ENCODE peak calls at places on chromosome 1, in eight cellular contexts. I is IMR-90, P is transverse colon, S is testis, N is Calu3, Y is mucosa of descending colon, L is brain microvascular endothelial cell, D is uterus. C is an unnamed sample.

GRCh38 chr1:55061000-55061705 is 21.8 kb downstream of the PCSK9 start:
- DNase-seq in I (no peak), P (no peak), S (no peak), N (no peak), Y (no peak), L (no peak), D (no peak), C (no peak)

GRCh38 chr1:41955461-41956159 is 36.9 kb upstream of the HIVEP3 start:
- DNase-seq in I (peak; percentile 86), P (no peak), S (no peak), N (peak; percentile 68), Y (no peak), L (peak; percentile 89), D (no peak), C (no peak)

GRCh38 chr1:33905241-33905640 is 41.4 kb downstream of the HMGB4 start:
- DNase-seq in I (no peak), P (no peak), S (no peak), N (no peak), Y (no peak), L (no peak), D (no peak), C (no peak)

GRCh38 chr1:199856381-199856780 is 171.1 kb upstream of the NR5A2 start:
- DNase-seq in I (no peak), P (no peak), S (no peak), N (no peak), Y (no peak), L (no peak), D (no peak), C (no peak)

GRCh38 chr1:245060684-245061374 is 94.0 kb upstream of the KIF26B start:
- DNase-seq in I (peak; percentile 38), P (peak; percentile 83), S (no peak), N (no peak), Y (peak; percentile 82), L (no peak), D (no peak), C (no peak)

GRCh38 chr1:54363925-54364324 is 42.3 kb downstream of the SSBP3 start:
- DNase-seq in I (no peak), P (no peak), S (no peak), N (no peak), Y (no peak), L (no peak), D (no peak), C (no peak)

GRCh38 chr1:19321071-19321470 is 8.9 kb downstream of the SLC66A1 start:
- DNase-seq in I (no peak), P (no peak), S (peak; percentile 54), N (no peak), Y (no peak), L (no peak), D (no peak), C (no peak)

GRCh38 chr1:223556414-223557124 is 108.9 kb downstream of the CAPN8 start:
- DNase-seq in I (peak; percentile 1), P (peak; percentile 71), S (peak; percentile 43), N (peak; percentile 89), Y (peak; percentile 58), L (peak; percentile 25), D (no peak), C (no peak)

GRCh38 chr1:239952348-239953307 is 139.1 kb upstream of the FMN2 start:
- DNase-seq in I (no peak), P (no peak), S (peak; percentile 26), N (peak; percentile 90), Y (no peak), L (peak; percentile 10), D (no peak), C (no peak)

GRCh38 chr1:86207323-86207722 is 50.8 kb upstream of the COL24A1 start:
- DNase-seq in I (peak; percentile 90), P (no peak), S (no peak), N (peak; percentile 63), Y (no peak), L (peak; percentile 81), D (no peak), C (no peak)

GRCh38 chr1:68961143-68961542 is 464.3 kb upstream of the DEPDC1 start:
- DNase-seq in I (no peak), P (no peak), S (no peak), N (no peak), Y (no peak), L (no peak), D (no peak), C (no peak)

GRCh38 chr1:109371271-109371739 is 26.4 kb downstream of the SORT1 start:
- DNase-seq in I (peak; percentile 65), P (no peak), S (no peak), N (no peak), Y (no peak), L (no peak), D (no peak), C (peak; percentile 59)

GRCh38 chr1:9052272-9053049 is 17.0 kb downstream of the SLC2A5 start:
- DNase-seq in I (no peak), P (no peak), S (no peak), N (no peak), Y (no peak), L (no peak), D (no peak), C (no peak)

GRCh38 chr1:80054129-80054528 is 1047.6 kb upstream of the ADGRL4 start:
- DNase-seq in I (peak; percentile 86), P (no peak), S (peak; percentile 15), N (no peak), Y (no peak), L (peak; percentile 29), D (no peak), C (no peak)

GRCh38 chr1:94743866-94744265 is 76.3 kb upstream of the SLC44A3 start:
- DNase-seq in I (peak; percentile 91), P (peak; percentile 40), S (peak; percentile 27), N (no peak), Y (no peak), L (no peak), D (no peak), C (no peak)

DNA sequence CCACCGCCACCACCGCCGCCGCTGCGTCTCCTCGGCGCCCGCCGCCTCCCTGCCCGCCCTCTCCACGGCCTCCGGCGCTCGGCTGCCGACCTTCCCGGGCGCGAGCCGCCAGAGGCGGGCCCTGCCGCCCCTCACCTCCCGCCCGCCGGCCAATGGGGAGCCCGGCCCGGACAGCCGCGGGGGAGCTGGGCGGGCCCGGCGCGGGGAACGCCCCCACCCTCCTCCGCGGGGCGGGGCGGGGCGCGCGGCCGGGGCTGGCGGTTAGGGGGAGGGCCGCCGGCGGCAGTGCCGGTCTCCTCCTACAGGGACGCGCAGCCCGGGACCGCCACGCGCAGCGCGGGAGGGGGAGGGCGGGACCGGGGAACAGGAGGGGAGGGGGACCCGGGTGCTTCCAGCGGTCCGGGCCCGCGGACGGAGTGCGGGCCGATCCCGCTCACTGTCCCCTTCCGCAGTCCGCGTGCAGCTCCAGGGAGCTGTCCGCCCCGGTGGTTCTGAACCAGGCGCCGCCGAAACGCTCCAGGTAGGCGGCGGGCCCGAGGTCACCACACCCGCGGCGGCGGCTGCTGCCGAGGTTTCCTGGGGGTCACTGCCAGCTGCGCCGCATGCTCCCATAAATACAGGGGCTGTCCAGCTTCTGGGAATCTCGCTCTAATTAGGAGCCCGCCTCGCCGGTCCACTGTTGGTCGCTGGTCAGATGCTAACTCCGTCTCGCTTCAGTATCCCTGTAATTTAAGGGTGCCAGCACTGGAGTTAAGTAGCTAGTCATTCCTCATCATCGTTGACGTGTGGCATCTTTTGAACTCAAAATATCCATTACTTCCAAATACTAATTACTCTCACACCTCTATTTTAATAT is at the start of gene PGBD5:
- DNase-seq in I (peak; percentile 46), P (peak; percentile 79), S (peak; percentile 79), N (peak; percentile 93), Y (peak; percentile 72), L (peak; percentile 7), D (peak; percentile 37), C (peak; percentile 58)
- TF ChIP-seq CTCF in I (no peak), P (no peak), S (no peak), N (no peak), Y (no peak), L (no peak), D (no peak), C (no peak)

DNA sequence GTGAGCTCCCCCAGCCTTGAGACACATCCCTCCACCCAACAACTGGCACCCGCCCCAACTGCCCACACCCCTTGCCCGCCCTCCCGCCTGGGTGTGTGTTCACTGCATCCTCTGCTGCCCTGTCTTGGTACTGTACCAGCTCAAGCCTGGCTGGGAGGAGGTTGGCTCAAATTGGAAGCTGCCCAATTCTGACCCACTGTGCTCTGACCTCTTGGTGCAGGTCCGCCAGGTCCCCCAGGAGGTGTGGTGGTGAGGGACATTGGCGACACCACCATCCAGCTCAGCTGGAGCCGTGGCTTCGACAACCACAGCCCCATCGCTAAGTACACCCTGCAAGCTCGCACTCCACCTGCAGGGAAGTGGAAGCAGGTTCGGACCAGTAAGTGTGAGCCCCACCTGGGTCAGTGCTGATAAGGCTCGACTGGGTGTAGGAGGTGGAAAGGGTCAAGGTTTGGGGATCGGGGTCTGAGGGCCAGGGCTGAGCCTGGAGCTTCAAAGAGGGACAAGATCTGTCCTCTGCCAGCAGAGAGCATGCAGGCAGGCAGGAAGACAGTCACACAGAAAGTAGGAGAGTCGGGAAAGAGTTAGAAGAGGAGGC is 17.9 kb downstream of the TMEM81 start:
- DNase-seq in I (no peak), P (no peak), S (peak; percentile 28), N (no peak), Y (no peak), L (no peak), D (no peak), C (no peak)
- TF ChIP-seq CTCF in I (peak; percentile 2), P (no peak), S (no peak), N (no peak), Y (no peak), L (peak; percentile 19), D (no peak), C (no peak)

GRCh38 chr1:174297351-174297750 is 138.0 kb downstream of the RABGAP1L start:
- DNase-seq in I (no peak), P (no peak), S (no peak), N (no peak), Y (no peak), L (no peak), D (no peak), C (no peak)

GRCh38 chr1:174296309-174296708 is 137.0 kb downstream of the RABGAP1L start:
- DNase-seq in I (no peak), P (no peak), S (no peak), N (no peak), Y (no peak), L (no peak), D (no peak), C (no peak)

DNA sequence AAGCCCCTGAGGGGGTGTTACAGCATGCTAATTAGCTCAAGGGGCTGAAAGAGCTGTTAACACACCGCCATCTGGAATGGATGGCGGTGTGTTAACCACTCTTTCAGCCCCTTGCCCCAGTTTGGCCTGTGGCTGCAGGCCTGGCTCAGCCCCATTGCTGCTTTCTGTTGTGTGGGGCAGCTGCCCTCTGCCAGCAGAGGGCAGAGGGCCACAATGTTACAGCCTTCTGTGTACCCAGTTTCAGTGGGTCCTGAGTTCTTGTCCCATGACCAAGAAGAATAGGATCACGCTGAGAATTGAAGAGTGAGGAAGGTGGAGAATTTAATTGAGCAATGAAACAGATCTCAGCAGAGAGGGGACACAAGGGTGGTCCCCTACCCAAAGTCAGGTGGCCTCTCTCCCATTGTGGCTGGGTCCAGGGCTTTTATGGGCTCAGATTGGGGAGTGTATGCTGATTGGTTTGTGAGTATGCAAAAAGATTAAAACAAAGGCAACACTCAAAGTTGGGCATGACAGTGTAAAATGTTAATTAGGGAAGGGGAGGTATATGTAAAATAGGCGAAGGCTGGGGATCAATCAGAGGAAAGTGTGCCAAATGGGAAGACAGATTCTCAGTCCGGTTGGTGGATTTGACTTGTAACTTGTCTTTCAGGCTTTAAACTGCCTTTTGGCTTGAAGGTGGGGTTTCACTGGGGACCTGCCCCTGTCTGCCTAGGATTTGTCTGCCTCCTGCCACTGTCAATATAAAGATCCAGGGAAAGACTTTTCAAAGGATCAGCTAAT is 142.2 kb downstream of the RABGAP1L start:
- DNase-seq in I (no peak), P (no peak), S (no peak), N (no peak), Y (no peak), L (no peak), D (no peak), C (no peak)
- TF ChIP-seq CTCF in I (no peak), P (no peak), S (no peak), N (no peak), Y (no peak), L (no peak), D (no peak), C (no peak)

GRCh38 chr1:3856923-3857790 is at the start of the genes CEP104 and DFFB:
- DNase-seq in I (peak; percentile 67), P (peak; percentile 97), S (peak; percentile 93), N (peak; percentile 94), Y (peak; percentile 98), L (peak; percentile 66), D (peak; percentile 87), C (peak; percentile 77)
- TF ChIP-seq CTCF in I (no peak), P (peak; percentile 51), S (no peak), N (no peak), Y (peak; percentile 47), L (no peak), D (no peak), C (no peak)